ENCODE peak calls at places on chromosomes 11 and 22, in eight cellular contexts. One of them, this sample, is unnamed.
A peak's percentile ranks its signal among the peaks of the same experiment; 100 is the strongest.

GRCh38 chr11:4887591-4887990 is 5.9 kb downstream of the OR51T1 start:
- DNase-seq in left cardiac atrium: no peak
- DNase-seq in stomach: no peak
- DNase-seq in nephron progenitor cell: no peak
- DNase-seq in tibial artery: no peak
- DNase-seq in pancreas: no peak
- DNase-seq in ELR: no peak
- DNase-seq in activated naive CD8-positive, alpha-beta T cell treated with anti-CD3 and anti-CD28 coated beads, Interleukin-2, amount 10 ng/mL, durations not matched to agents 7 days and 5 days: no peak
- DNase-seq in this sample: no peak

GRCh38 chr11:68196219-68196618 is 16.9 kb downstream of the KMT5B start:
- DNase-seq in nephron progenitor cell: no peak
- DNase-seq in left cardiac atrium: no peak
- DNase-seq in activated naive CD8-positive, alpha-beta T cell treated with anti-CD3 and anti-CD28 coated beads, Interleukin-2, amount 10 ng/mL, durations not matched to agents 7 days and 5 days: no peak
- DNase-seq in tibial artery: no peak
- DNase-seq in ELR: no peak
- DNase-seq in stomach: no peak
- DNase-seq in pancreas: no peak
- DNase-seq in this sample: no peak

GRCh38 chr22:38830845-38831108 is 13.1 kb downstream of the NPTXR start:
- DNase-seq in pancreas: no peak
- DNase-seq in activated naive CD8-positive, alpha-beta T cell treated with anti-CD3 and anti-CD28 coated beads, Interleukin-2, amount 10 ng/mL, durations not matched to agents 7 days and 5 days: no peak
- DNase-seq in tibial artery: no peak
- DNase-seq in stomach: no peak
- DNase-seq in ELR: no peak
- DNase-seq in nephron progenitor cell: no peak
- DNase-seq in left cardiac atrium: no peak
- DNase-seq in this sample: no peak

GRCh38 chr11:47616726-47617416 is 22.7 kb upstream of the C1QTNF4 start:
- DNase-seq in nephron progenitor cell: peak; percentile 39
- DNase-seq in stomach: no peak
- DNase-seq in left cardiac atrium: peak; percentile 36
- DNase-seq in pancreas: peak; percentile 40
- DNase-seq in activated naive CD8-positive, alpha-beta T cell treated with anti-CD3 and anti-CD28 coated beads, Interleukin-2, amount 10 ng/mL, durations not matched to agents 7 days and 5 days: no peak
- DNase-seq in ELR: peak; percentile 67
- DNase-seq in tibial artery: no peak
- DNase-seq in this sample: peak; percentile 88

GRCh38 chr22:30115705-30116104 is 35.4 kb downstream of the HORMAD2 start:
- DNase-seq in tibial artery: no peak
- DNase-seq in ELR: no peak
- DNase-seq in left cardiac atrium: no peak
- DNase-seq in activated naive CD8-positive, alpha-beta T cell treated with anti-CD3 and anti-CD28 coated beads, Interleukin-2, amount 10 ng/mL, durations not matched to agents 7 days and 5 days: no peak
- DNase-seq in pancreas: no peak
- DNase-seq in stomach: no peak
- DNase-seq in nephron progenitor cell: no peak
- DNase-seq in this sample: peak; percentile 14

GRCh38 chr11:67375320-67376021 is 2.1 kb upstream of the CLCF1 start:
- DNase-seq in nephron progenitor cell: no peak
- DNase-seq in pancreas: no peak
- DNase-seq in left cardiac atrium: no peak
- DNase-seq in stomach: no peak
- DNase-seq in ELR: no peak
- DNase-seq in activated naive CD8-positive, alpha-beta T cell treated with anti-CD3 and anti-CD28 coated beads, Interleukin-2, amount 10 ng/mL, durations not matched to agents 7 days and 5 days: no peak
- DNase-seq in tibial artery: no peak
- DNase-seq in this sample: no peak

GRCh38 chr22:30474683-30475424 is 3.0 kb upstream of the SEC14L3 start:
- DNase-seq in activated naive CD8-positive, alpha-beta T cell treated with anti-CD3 and anti-CD28 coated beads, Interleukin-2, amount 10 ng/mL, durations not matched to agents 7 days and 5 days: no peak
- DNase-seq in tibial artery: no peak
- DNase-seq in left cardiac atrium: no peak
- DNase-seq in pancreas: no peak
- DNase-seq in ELR: no peak
- DNase-seq in nephron progenitor cell: no peak
- DNase-seq in stomach: peak; percentile 37
- DNase-seq in this sample: no peak

GRCh38 chr22:17792289-17792688 is 18.0 kb upstream of the BID start:
- DNase-seq in left cardiac atrium: no peak
- DNase-seq in nephron progenitor cell: no peak
- DNase-seq in ELR: no peak
- DNase-seq in stomach: no peak
- DNase-seq in tibial artery: no peak
- DNase-seq in activated naive CD8-positive, alpha-beta T cell treated with anti-CD3 and anti-CD28 coated beads, Interleukin-2, amount 10 ng/mL, durations not matched to agents 7 days and 5 days: no peak
- DNase-seq in pancreas: no peak
- DNase-seq in this sample: peak; percentile 53

GRCh38 chr22:30803679-30804078 is 109.0 kb downstream of the OSBP2 start:
- DNase-seq in left cardiac atrium: no peak
- DNase-seq in pancreas: no peak
- DNase-seq in nephron progenitor cell: no peak
- DNase-seq in tibial artery: no peak
- DNase-seq in activated naive CD8-positive, alpha-beta T cell treated with anti-CD3 and anti-CD28 coated beads, Interleukin-2, amount 10 ng/mL, durations not matched to agents 7 days and 5 days: no peak
- DNase-seq in ELR: no peak
- DNase-seq in stomach: no peak
- DNase-seq in this sample: no peak

GRCh38 chr11:41716862-41717261 is 257.4 kb upstream of the LRRC4C start:
- DNase-seq in nephron progenitor cell: no peak
- DNase-seq in pancreas: no peak
- DNase-seq in left cardiac atrium: no peak
- DNase-seq in ELR: no peak
- DNase-seq in tibial artery: no peak
- DNase-seq in activated naive CD8-positive, alpha-beta T cell treated with anti-CD3 and anti-CD28 coated beads, Interleukin-2, amount 10 ng/mL, durations not matched to agents 7 days and 5 days: no peak
- DNase-seq in stomach: no peak
- DNase-seq in this sample: no peak

GRCh38 chr22:27962268-27963191 is 43.5 kb upstream of the PITPNB start:
- DNase-seq in tibial artery: no peak
- DNase-seq in ELR: peak; percentile 5
- DNase-seq in left cardiac atrium: no peak
- DNase-seq in stomach: no peak
- DNase-seq in activated naive CD8-positive, alpha-beta T cell treated with anti-CD3 and anti-CD28 coated beads, Interleukin-2, amount 10 ng/mL, durations not matched to agents 7 days and 5 days: no peak
- DNase-seq in nephron progenitor cell: no peak
- DNase-seq in pancreas: no peak
- DNase-seq in this sample: peak; percentile 17

GRCh38 chr11:66221726-66222236 is 46.7 kb upstream of the RAB1B start:
- DNase-seq in activated naive CD8-positive, alpha-beta T cell treated with anti-CD3 and anti-CD28 coated beads, Interleukin-2, amount 10 ng/mL, durations not matched to agents 7 days and 5 days: peak; percentile 26
- DNase-seq in left cardiac atrium: no peak
- DNase-seq in ELR: peak; percentile 33
- DNase-seq in tibial artery: peak; percentile 65
- DNase-seq in stomach: no peak
- DNase-seq in nephron progenitor cell: no peak
- DNase-seq in pancreas: no peak
- DNase-seq in this sample: no peak

GRCh38 chr22:23835773-23836144 is 3.0 kb downstream of the DERL3 start:
- DNase-seq in stomach: no peak
- DNase-seq in left cardiac atrium: peak; percentile 47
- DNase-seq in pancreas: no peak
- DNase-seq in activated naive CD8-positive, alpha-beta T cell treated with anti-CD3 and anti-CD28 coated beads, Interleukin-2, amount 10 ng/mL, durations not matched to agents 7 days and 5 days: no peak
- DNase-seq in tibial artery: peak; percentile 53
- DNase-seq in ELR: no peak
- DNase-seq in nephron progenitor cell: no peak
- DNase-seq in this sample: peak; percentile 62

GRCh38 chr11:109140857-109141515 is 281.0 kb upstream of the C11orf87 start:
- DNase-seq in ELR: no peak
- DNase-seq in activated naive CD8-positive, alpha-beta T cell treated with anti-CD3 and anti-CD28 coated beads, Interleukin-2, amount 10 ng/mL, durations not matched to agents 7 days and 5 days: no peak
- DNase-seq in tibial artery: no peak
- DNase-seq in nephron progenitor cell: no peak
- DNase-seq in pancreas: no peak
- DNase-seq in left cardiac atrium: no peak
- DNase-seq in stomach: no peak
- DNase-seq in this sample: no peak

GRCh38 chr22:43389227-43389836 is 22.5 kb upstream of the MPPED1 start:
- DNase-seq in tibial artery: peak; percentile 56
- DNase-seq in activated naive CD8-positive, alpha-beta T cell treated with anti-CD3 and anti-CD28 coated beads, Interleukin-2, amount 10 ng/mL, durations not matched to agents 7 days and 5 days: no peak
- DNase-seq in pancreas: no peak
- DNase-seq in stomach: no peak
- DNase-seq in nephron progenitor cell: no peak
- DNase-seq in left cardiac atrium: no peak
- DNase-seq in ELR: no peak
- DNase-seq in this sample: no peak

GRCh38 chr11:8917157-8917820 is 6.3 kb downstream of the AKIP1 start:
- DNase-seq in activated naive CD8-positive, alpha-beta T cell treated with anti-CD3 and anti-CD28 coated beads, Interleukin-2, amount 10 ng/mL, durations not matched to agents 7 days and 5 days: no peak
- DNase-seq in stomach: peak; percentile 42
- DNase-seq in nephron progenitor cell: peak; percentile 19
- DNase-seq in ELR: peak; percentile 86
- DNase-seq in left cardiac atrium: no peak
- DNase-seq in tibial artery: no peak
- DNase-seq in pancreas: no peak
- DNase-seq in this sample: peak; percentile 90

GRCh38 chr22:47161631-47162030 is 399.2 kb downstream of the TBC1D22A start:
- DNase-seq in nephron progenitor cell: no peak
- DNase-seq in tibial artery: peak; percentile 44
- DNase-seq in stomach: no peak
- DNase-seq in left cardiac atrium: no peak
- DNase-seq in pancreas: peak; percentile 29
- DNase-seq in activated naive CD8-positive, alpha-beta T cell treated with anti-CD3 and anti-CD28 coated beads, Interleukin-2, amount 10 ng/mL, durations not matched to agents 7 days and 5 days: peak; percentile 11
- DNase-seq in ELR: no peak
- DNase-seq in this sample: no peak

GRCh38 chr22:40050258-40050657 is 55.5 kb downstream of the FAM83F start:
- DNase-seq in pancreas: no peak
- DNase-seq in activated naive CD8-positive, alpha-beta T cell treated with anti-CD3 and anti-CD28 coated beads, Interleukin-2, amount 10 ng/mL, durations not matched to agents 7 days and 5 days: no peak
- DNase-seq in tibial artery: no peak
- DNase-seq in nephron progenitor cell: no peak
- DNase-seq in stomach: no peak
- DNase-seq in ELR: no peak
- DNase-seq in left cardiac atrium: no peak
- DNase-seq in this sample: no peak

GRCh38 chr11:76148207-76148606 is 58.1 kb downstream of the WNT11 start:
- DNase-seq in pancreas: no peak
- DNase-seq in activated naive CD8-positive, alpha-beta T cell treated with anti-CD3 and anti-CD28 coated beads, Interleukin-2, amount 10 ng/mL, durations not matched to agents 7 days and 5 days: no peak
- DNase-seq in ELR: no peak
- DNase-seq in tibial artery: no peak
- DNase-seq in stomach: no peak
- DNase-seq in left cardiac atrium: no peak
- DNase-seq in nephron progenitor cell: no peak
- DNase-seq in this sample: no peak

GRCh38 chr11:36431429-36432092 is 78.5 kb downstream of the TRAF6 start:
- DNase-seq in tibial artery: no peak
- DNase-seq in activated naive CD8-positive, alpha-beta T cell treated with anti-CD3 and anti-CD28 coated beads, Interleukin-2, amount 10 ng/mL, durations not matched to agents 7 days and 5 days: no peak
- DNase-seq in nephron progenitor cell: no peak
- DNase-seq in left cardiac atrium: peak; percentile 76
- DNase-seq in ELR: peak; percentile 95
- DNase-seq in pancreas: no peak
- DNase-seq in stomach: peak; percentile 27
- DNase-seq in this sample: no peak

GRCh38 chr11:101996106-101996505 is 51.1 kb upstream of the CFAP300 start:
- DNase-seq in stomach: no peak
- DNase-seq in tibial artery: no peak
- DNase-seq in activated naive CD8-positive, alpha-beta T cell treated with anti-CD3 and anti-CD28 coated beads, Interleukin-2, amount 10 ng/mL, durations not matched to agents 7 days and 5 days: no peak
- DNase-seq in left cardiac atrium: no peak
- DNase-seq in ELR: no peak
- DNase-seq in pancreas: no peak
- DNase-seq in nephron progenitor cell: no peak
- DNase-seq in this sample: no peak

GRCh38 chr11:134409552-134410429 is 2.3 kb downstream of the B3GAT1 start:
- DNase-seq in ELR: no peak
- DNase-seq in stomach: peak; percentile 67
- DNase-seq in pancreas: no peak
- DNase-seq in activated naive CD8-positive, alpha-beta T cell treated with anti-CD3 and anti-CD28 coated beads, Interleukin-2, amount 10 ng/mL, durations not matched to agents 7 days and 5 days: no peak
- DNase-seq in tibial artery: no peak
- DNase-seq in nephron progenitor cell: no peak
- DNase-seq in left cardiac atrium: no peak
- DNase-seq in this sample: no peak

GRCh38 chr11:114163830-114164401 is 104.4 kb downstream of the ZBTB16 start:
- DNase-seq in activated naive CD8-positive, alpha-beta T cell treated with anti-CD3 and anti-CD28 coated beads, Interleukin-2, amount 10 ng/mL, durations not matched to agents 7 days and 5 days: no peak
- DNase-seq in left cardiac atrium: no peak
- DNase-seq in nephron progenitor cell: no peak
- DNase-seq in tibial artery: peak; percentile 81
- DNase-seq in pancreas: no peak
- DNase-seq in ELR: no peak
- DNase-seq in stomach: no peak
- DNase-seq in this sample: peak; percentile 72